ENCODE peak calls at places on chromosomes 7 and 10, in four cellular contexts. K, M, X and O are unnamed samples.

GRCh38 chr7:147197006-147197405 is 1080.4 kb downstream of the CNTNAP2 start:
- DNase-seq in K (no peak), M (no peak), X (no peak), O (no peak)

GRCh38 chr7:121081327-121081936 is 92.9 kb downstream of the CPED1 start:
- DNase-seq in K (no peak), M (no peak), X (peak), O (peak)

GRCh38 chr7:20331231-20331880 is 656 bp downstream of the ITGB8 start:
- DNase-seq in K (peak), M (peak), X (no peak), O (peak)

GRCh38 chr10:104811166-104811565 is 170.1 kb downstream of the SORCS3 start:
- DNase-seq in K (no peak), M (no peak), X (no peak), O (no peak)

GRCh38 chr7:108454674-108455523 is 1.3 kb downstream of the NRCAM start:
- DNase-seq in K (peak), M (no peak), X (peak), O (peak)

GRCh38 chr7:7924303-7924702 is 44.3 kb upstream of the GLCCI1 start:
- DNase-seq in K (no peak), M (no peak), X (no peak), O (no peak)

GRCh38 chr7:47720141-47720906 is 138.4 kb upstream of the TNS3 start:
- DNase-seq in K (peak), M (peak), X (peak), O (peak)

GRCh38 chr7:88318196-88318595 is 11.5 kb upstream of the STEAP4 start:
- DNase-seq in K (no peak), M (no peak), X (no peak), O (no peak)

GRCh38 chr7:154649015-154649414 is 353.9 kb downstream of the PAXIP1 start:
- DNase-seq in K (no peak), M (no peak), X (no peak), O (no peak)

GRCh38 chr7:28958235-28958945 is at the start of gene TRIL:
- DNase-seq in K (peak), M (peak), X (peak), O (peak)

GRCh38 chr10:119020627-119020946 is 8.9 kb upstream of the NANOS1 start:
- DNase-seq in K (no peak), M (no peak), X (peak), O (peak)

GRCh38 chr10:131946321-131946751 is 35.4 kb downstream of the BNIP3 start:
- DNase-seq in K (no peak), M (no peak), X (peak), O (peak)

GRCh38 chr10:26555719-26556368 is 117.7 kb downstream of the APBB1IP start:
- DNase-seq in K (no peak), M (peak), X (peak), O (peak)

GRCh38 chr7:27295236-27295635 is 52.6 kb downstream of the EVX1 start:
- DNase-seq in K (no peak), M (no peak), X (no peak), O (no peak)

GRCh38 chr10:30353851-30354250 is 4.8 kb upstream of the MTPAP start:
- DNase-seq in K (no peak), M (no peak), X (peak), O (peak)

DNA sequence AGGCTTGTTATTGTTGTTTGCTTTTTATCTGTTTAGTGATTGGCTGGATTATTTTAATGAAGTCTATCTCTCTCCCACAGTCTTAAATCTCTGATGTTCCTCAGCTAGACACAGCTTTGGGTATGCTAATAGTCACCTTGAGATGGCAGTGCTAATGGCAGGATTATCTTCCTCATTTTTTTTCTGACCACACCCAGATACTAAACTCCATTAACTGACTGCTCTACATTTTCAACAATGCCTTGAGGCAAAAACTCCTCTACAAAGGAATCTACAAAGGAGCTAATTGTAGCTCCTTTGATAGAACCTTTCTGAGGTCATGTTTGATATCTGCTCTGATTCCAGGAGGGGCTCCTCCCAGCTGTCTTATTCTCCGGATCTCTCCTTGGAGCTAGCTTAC is 122.6 kb downstream of the HBP1 start:
- DNase-seq in K (no peak), M (no peak), X (no peak), O (no peak)
- H3K4me3 ChIP-seq in K (no peak), M (no peak), X (no peak), O (no peak)

DNA sequence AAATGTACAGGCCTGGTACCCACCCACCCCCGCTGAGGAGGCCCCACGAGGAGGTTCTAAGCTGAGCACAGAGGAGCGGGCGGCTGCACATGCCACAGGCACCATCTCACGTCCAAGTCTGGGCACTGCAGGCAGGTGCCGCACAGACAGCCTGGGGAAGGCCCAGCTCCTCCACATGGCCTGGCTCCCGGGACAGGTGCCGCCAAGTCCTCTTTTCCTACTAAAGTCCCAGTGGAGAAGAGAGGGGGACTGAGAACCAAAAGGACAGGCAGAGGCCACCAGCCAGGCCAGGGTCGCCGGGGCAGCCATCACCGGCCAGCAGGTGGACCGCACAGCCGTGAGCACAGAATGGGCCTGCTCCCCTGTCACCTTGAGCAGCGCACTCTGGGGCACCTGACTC is 91.1 kb downstream of the MAD1L1 start:
- DNase-seq in K (no peak), M (no peak), X (no peak), O (no peak)
- TF ChIP-seq CTCF in K (no peak), M (no peak), X (no peak), O (no peak)

GRCh38 chr7:35254496-35255416 is 856 bp upstream of the TBX20 start:
- DNase-seq in K (no peak), M (peak), X (no peak), O (no peak)
- H3K4me3 ChIP-seq in K (no peak), M (peak), X (peak), O (no peak)

GRCh38 chr10:21158301-21158700 is 261.2 kb upstream of the NEBL start:
- DNase-seq in K (no peak), M (no peak), X (no peak), O (no peak)

GRCh38 chr10:21161647-21162046 is 264.5 kb upstream of the NEBL start:
- DNase-seq in K (no peak), M (no peak), X (no peak), O (no peak)

GRCh38 chr10:21161090-21161625 is 264.0 kb upstream of the NEBL start:
- DNase-seq in K (no peak), M (no peak), X (no peak), O (no peak)

GRCh38 chr10:21160116-21160515 is 263.0 kb upstream of the NEBL start:
- DNase-seq in K (no peak), M (no peak), X (no peak), O (no peak)

GRCh38 chr10:21159669-21160068 is 262.6 kb upstream of the NEBL start:
- DNase-seq in K (no peak), M (no peak), X (no peak), O (no peak)
- TF ChIP-seq CTCF in K (no peak), M (no peak), X (no peak), O (no peak)